ENCODE peak calls at places on chromosome 10, in ten cellular contexts. T is fibroblast of lung, Q is HFF-Myc, P is uterus, I is foreskin keratinocyte, W is HFFc6, H is GM20000, F is dorsolateral prefrontal cortex, C is H9, B is GM12878. J is an unnamed sample.

GRCh38 chr10:131381576-131381975 is 70.1 kb upstream of the TCERG1L start:
- DNase-seq in C (no peak), B (no peak), Q (no peak), W (no peak), I (no peak), H (no peak), F (no peak), P (no peak), T (no peak), J (no peak)

GRCh38 chr10:21675157-21675796 is 141.2 kb downstream of the MLLT10 start:
- DNase-seq in B (no peak), H (peak), T (peak), Q (no peak), C (no peak), W (peak), F (no peak), P (no peak), I (no peak), J (no peak)

GRCh38 chr10:70381491-70382421 is 669 bp downstream of the LRRC20 start:
- DNase-seq in B (no peak), F (peak), H (peak), C (peak), T (peak), Q (no peak), P (peak), W (no peak), I (no peak), J (no peak)

GRCh38 chr10:30724296-30724695 is 94.7 kb upstream of the LYZL2 start:
- DNase-seq in H (no peak), Q (no peak), W (no peak), B (no peak), I (no peak), T (no peak), F (no peak), P (no peak), C (no peak), J (no peak)

GRCh38 chr10:73956476-73957338 is 41.2 kb upstream of the VCL start:
- DNase-seq in B (peak), C (no peak), H (peak), I (no peak), F (no peak), T (peak), Q (no peak), P (no peak), W (peak), J (no peak)

GRCh38 chr10:59384761-59385160 is 22.4 kb upstream of the FAM13C start:
- DNase-seq in F (no peak), I (no peak), Q (no peak), T (peak), H (no peak), B (no peak), C (no peak), P (no peak), W (no peak), J (no peak)

GRCh38 chr10:114603943-114604342 is 54.1 kb downstream of the ABLIM1 start:
- DNase-seq in P (no peak), H (no peak), I (no peak), T (peak), B (no peak), C (no peak), Q (no peak), F (no peak), W (no peak), J (no peak)

GRCh38 chr10:85446852-85447251 is 919.7 kb downstream of the GRID1 start:
- DNase-seq in I (no peak), Q (no peak), W (no peak), F (no peak), H (no peak), P (no peak), B (no peak), C (no peak), T (no peak), J (no peak)

GRCh38 chr10:35642023-35642792 is at the start of gene FZD8:
- DNase-seq in T (peak), Q (peak), I (peak), B (no peak), W (peak), F (peak), C (peak), P (peak), H (peak), J (peak)

GRCh38 chr10:49053053-49053997 is 62.0 kb downstream of the VSTM4 start:
- DNase-seq in H (peak), C (no peak), T (no peak), B (peak), I (no peak), P (no peak), F (no peak), W (no peak), Q (no peak), J (no peak)

DNA sequence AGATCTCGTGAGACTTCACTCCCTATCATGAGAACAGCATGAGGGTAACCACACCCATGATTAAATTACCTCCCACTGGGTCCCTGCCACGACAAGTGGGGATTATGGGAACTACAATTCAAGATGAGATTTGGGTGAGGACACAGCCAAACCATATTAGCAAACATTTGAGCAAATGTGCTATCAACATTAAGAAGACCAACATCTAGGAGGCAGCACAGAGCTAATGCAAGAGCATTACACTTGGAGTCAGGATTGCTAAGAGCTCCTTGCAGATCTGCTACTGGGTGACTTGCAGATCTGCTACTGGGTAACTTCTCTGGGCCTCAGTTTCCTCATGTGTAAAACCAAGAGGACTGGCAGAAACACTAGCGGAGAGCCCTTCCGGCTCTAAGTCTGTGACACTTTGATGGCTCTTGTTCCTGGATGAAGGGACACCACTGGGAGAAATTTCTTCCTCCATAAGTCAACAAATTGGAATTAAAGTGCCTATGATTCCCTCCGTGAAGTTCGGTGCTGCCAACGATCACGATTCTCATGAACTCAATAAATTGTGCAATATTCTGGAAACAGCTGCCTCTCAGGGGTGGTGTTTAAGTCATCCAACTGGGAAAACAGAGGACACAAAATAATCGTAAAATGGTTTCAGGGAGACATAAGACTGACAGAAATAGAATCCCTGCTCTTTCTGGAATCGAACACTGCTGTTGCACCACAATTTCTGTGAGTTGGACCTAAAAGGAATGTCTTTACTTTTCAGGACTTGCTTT is 115.8 kb upstream of the ITGB1 start:
- DNase-seq in H (no peak), Q (no peak), T (peak), I (no peak), F (no peak), C (no peak), P (peak), W (no peak), B (no peak), J (no peak)
- TF ChIP-seq CTCF in H (no peak), Q (no peak), T (peak), I (peak), F (no peak), C (peak), P (no peak), W (peak), B (no peak), J (no peak)

GRCh38 chr10:107689318-107689717 is 524.8 kb upstream of the SORCS1 start:
- DNase-seq in F (no peak), P (no peak), T (no peak), B (no peak), W (no peak), H (no peak), I (no peak), Q (no peak), C (no peak), J (no peak)

GRCh38 chr10:107692072-107692471 is 527.6 kb upstream of the SORCS1 start:
- DNase-seq in Q (no peak), T (no peak), P (no peak), W (no peak), F (no peak), I (no peak), H (no peak), C (no peak), B (no peak), J (no peak)

GRCh38 chr10:107686095-107686494 is 521.6 kb upstream of the SORCS1 start:
- DNase-seq in Q (no peak), W (no peak), I (no peak), T (no peak), P (no peak), C (no peak), H (peak), F (no peak), B (no peak), J (no peak)

GRCh38 chr10:107687702-107688101 is 523.2 kb upstream of the SORCS1 start:
- DNase-seq in P (no peak), B (no peak), F (no peak), C (no peak), I (no peak), H (no peak), T (no peak), Q (no peak), W (no peak), J (no peak)
- TF ChIP-seq CTCF in P (no peak), B (no peak), F (no peak), C (no peak), I (no peak), H (no peak), T (no peak), Q (no peak), W (no peak), J (no peak)

DNA sequence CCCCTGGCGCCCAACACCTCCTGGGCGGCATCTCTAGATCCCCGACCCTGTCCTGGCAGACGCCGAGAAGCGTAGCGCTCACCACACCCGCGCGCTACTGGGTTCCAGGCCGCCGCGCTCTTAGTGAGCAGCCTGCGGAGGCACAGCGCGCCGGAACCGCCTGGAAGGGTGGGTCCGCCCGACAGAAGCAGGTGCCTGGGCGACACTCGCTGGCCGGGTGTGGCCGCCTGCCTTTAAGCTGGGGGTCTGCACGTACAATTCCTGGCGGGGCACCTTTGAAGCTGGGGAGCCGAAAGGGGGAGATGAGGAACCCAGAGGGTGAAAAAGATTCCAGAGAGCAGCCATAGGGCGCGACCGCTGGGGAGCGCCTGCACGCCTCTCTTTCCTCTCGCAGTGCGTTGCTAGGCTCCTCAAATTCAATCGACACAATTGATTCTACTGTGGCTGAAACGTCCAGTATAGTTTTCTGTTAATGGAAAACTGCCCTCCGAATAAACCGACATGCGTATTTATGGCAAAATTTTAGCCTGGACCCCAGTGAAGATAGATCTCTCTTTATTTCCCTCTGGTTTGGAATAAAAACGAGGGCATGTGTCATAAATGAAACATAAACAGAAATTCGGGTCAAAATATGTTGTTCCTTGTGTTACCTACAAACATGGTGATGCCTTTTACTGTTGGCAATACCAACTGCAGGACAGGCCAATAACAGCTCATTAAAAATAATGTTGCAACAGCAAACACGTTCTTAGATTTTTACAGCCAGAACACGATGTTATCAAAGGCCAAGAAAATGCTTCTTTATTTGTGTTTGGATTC is 4.6 kb downstream of the HMX3 start:
- DNase-seq in P (no peak), F (no peak), H (peak), I (no peak), C (no peak), Q (no peak), B (no peak), T (no peak), W (no peak), J (no peak)
- TF ChIP-seq CTCF in P (no peak), F (no peak), H (peak), I (peak), C (peak), Q (no peak), B (no peak), T (no peak), W (no peak), J (no peak)

GRCh38 chr10:44853796-44854195 is 57.3 kb upstream of the TMEM72 start:
- DNase-seq in F (no peak), H (no peak), P (no peak), C (no peak), Q (no peak), B (no peak), I (no peak), W (no peak), T (no peak), J (no peak)

GRCh38 chr10:44854693-44855350 is 56.3 kb upstream of the TMEM72 start:
- DNase-seq in F (no peak), H (no peak), Q (no peak), T (no peak), B (no peak), W (no peak), I (no peak), C (no peak), P (no peak), J (no peak)

GRCh38 chr10:44851413-44851812 is 59.7 kb upstream of the TMEM72 start:
- DNase-seq in I (no peak), C (no peak), P (no peak), H (no peak), F (no peak), T (no peak), Q (no peak), W (no peak), B (no peak), J (no peak)

GRCh38 chr10:44851881-44852280 is 59.3 kb upstream of the TMEM72 start:
- DNase-seq in H (no peak), T (no peak), F (no peak), I (no peak), P (no peak), C (no peak), B (no peak), W (no peak), Q (no peak), J (no peak)

GRCh38 chr10:44853148-44853734 is 57.9 kb upstream of the TMEM72 start:
- DNase-seq in W (peak), Q (no peak), B (no peak), F (no peak), H (no peak), T (peak), I (no peak), C (no peak), P (no peak), J (no peak)
- TF ChIP-seq CTCF in W (peak), Q (peak), B (no peak), F (no peak), H (no peak), T (peak), I (peak), C (peak), P (no peak), J (no peak)

DNA sequence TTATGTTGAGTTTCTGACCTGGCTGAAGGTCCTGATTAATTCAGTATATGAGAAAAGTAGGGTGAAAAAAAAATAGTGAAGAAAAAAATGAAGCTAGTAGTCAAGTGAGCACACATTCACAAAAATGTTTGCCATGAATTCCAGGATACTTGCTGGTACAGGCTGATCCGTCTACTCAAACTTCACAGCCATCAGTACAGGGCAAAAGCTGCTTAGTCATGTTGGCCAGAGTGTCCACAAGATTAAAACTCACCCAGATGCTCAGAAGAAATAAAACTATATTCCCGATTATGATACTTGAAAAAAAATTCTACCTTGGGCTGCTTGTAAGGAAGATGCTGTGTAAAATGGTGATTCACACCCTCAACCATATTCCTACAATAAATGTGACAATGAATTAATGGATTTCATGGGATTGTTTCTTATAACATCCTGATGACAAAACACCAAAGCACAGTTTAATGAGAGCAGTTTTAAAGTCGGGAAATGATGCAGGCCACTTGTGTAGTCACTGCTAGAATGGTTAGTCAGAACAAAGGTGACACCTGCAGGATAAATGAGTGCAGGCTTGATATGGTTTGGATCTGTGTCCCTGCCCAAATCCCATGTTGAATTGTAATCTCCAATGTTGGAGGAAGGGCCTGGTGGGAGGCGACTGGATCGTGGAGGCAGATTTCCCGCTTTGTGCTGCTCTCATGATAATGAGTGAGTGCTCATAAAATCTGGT is 49.2 kb upstream of the ANKRD1 start:
- DNase-seq in H (no peak), Q (no peak), F (no peak), T (peak), B (no peak), I (peak), C (no peak), P (no peak), W (peak), J (no peak)
- TF ChIP-seq CTCF in H (no peak), Q (peak), F (no peak), T (no peak), B (no peak), I (peak), C (no peak), P (no peak), W (peak), J (no peak)

DNA sequence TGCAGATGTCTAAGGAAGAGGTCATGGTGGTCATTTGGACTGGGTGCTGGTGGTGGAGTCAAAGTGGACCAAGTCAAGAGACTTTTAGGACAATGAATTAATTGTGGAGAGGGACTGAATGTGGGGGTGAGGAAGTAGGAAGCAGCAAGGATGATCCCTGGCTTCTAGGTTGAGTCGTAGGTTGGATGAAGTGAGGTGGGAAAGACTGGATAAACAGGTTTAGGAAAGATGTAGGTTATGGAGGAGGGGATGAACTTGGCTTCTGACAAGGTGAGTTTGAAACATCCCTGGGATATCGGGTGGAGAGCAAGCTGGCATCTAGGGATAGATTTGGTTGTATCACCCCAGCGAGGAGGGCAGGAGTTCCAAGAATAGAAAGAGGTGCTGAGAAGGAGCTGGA is 7.6 kb downstream of the SEMA4G start:
- DNase-seq in T (no peak), F (no peak), C (no peak), Q (no peak), H (no peak), W (no peak), I (no peak), B (no peak), P (no peak), J (no peak)
- TF ChIP-seq CTCF in T (no peak), F (no peak), C (no peak), Q (no peak), H (no peak), W (no peak), I (no peak), B (no peak), P (no peak), J (no peak)

DNA sequence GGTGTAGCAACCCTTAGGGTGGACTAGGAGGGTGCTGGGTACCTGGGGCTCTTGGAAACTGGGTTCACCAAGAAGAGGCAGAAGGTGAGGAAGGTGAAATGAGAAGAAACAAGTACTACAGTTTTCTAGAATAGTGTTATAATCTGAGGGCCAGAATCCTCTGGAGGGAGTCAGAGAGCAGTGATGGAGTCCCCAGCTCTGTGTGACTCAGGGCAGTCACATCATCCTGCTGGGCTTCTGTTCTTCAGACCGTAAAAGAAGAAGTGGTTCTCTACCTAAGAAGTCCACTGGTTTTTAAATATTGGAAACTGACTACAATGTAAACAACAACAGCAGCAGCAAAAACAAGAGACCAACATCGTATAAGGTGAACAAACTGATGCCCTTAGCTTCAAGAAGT is 197.3 kb downstream of the PRPF18 start:
- DNase-seq in T (peak), C (peak), B (no peak), Q (peak), P (no peak), H (peak), W (peak), F (no peak), I (no peak), J (no peak)
- TF ChIP-seq CTCF in T (no peak), C (peak), B (peak), Q (peak), P (no peak), H (no peak), W (peak), F (no peak), I (peak), J (no peak)

DNA sequence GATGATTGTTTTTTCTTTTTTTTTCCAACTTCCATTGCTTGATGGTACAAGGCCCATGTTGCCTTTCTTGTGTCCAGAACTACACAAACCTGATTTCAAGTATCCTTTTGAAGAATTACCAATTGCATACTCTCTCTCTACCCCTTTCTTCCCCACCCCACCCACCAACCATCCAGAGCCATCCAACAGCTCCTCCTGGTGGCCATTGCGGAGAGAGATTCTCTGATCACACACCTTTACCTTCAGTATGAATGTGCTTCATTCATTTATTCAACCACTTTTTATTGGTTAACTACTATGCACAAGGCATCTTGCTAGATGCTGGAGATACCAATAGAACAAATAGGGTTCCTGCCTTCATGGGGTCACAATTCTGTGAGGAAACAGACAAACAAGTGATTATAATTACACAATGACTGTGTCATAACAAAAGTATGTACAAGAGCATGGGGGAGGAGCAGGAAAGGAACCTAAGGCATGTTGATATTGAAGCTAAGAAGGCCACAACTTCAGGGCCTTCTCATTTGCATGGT is 297.1 kb upstream of the LYZL1 start:
- DNase-seq in I (no peak), Q (peak), T (peak), C (peak), B (no peak), P (peak), F (no peak), H (peak), W (no peak), J (no peak)
- TF ChIP-seq CTCF in I (peak), Q (peak), T (peak), C (peak), B (peak), P (peak), F (peak), H (peak), W (peak), J (peak)

J was measured in mesothelial cell of epicardium.